ENCODE peak calls at places on chromosome 18, in eight cellular contexts. One of them, this sample, is unnamed.
A peak's percentile ranks its signal among the peaks of the same experiment; 100 is the strongest.

GRCh38 chr18:70380915-70381896 is 92.4 kb downstream of the SOCS6 start:
- DNase-seq in uterus: no peak
- DNase-seq in spleen: no peak
- DNase-seq in upper lobe of right lung: no peak
- DNase-seq in endothelial cell of umbilical vein: no peak
- DNase-seq in transverse colon: peak; percentile 86
- DNase-seq in HCT116: no peak
- DNase-seq in stomach: no peak
- DNase-seq in this sample: no peak

GRCh38 chr18:12255626-12256026 is 1.5 kb downstream of the CIDEA start:
- DNase-seq in uterus: no peak
- DNase-seq in spleen: peak; percentile 18
- DNase-seq in upper lobe of right lung: no peak
- DNase-seq in endothelial cell of umbilical vein: no peak
- DNase-seq in transverse colon: no peak
- DNase-seq in HCT116: peak; percentile 50
- DNase-seq in stomach: no peak
- DNase-seq in this sample: no peak

GRCh38 chr18:77054288-77054605 is 78.3 kb downstream of the MBP start:
- DNase-seq in uterus: no peak
- DNase-seq in spleen: peak; percentile 89
- DNase-seq in upper lobe of right lung: no peak
- DNase-seq in endothelial cell of umbilical vein: no peak
- DNase-seq in transverse colon: no peak
- DNase-seq in HCT116: no peak
- DNase-seq in stomach: no peak
- DNase-seq in this sample: no peak

GRCh38 chr18:21457179-21457535 is 143.3 kb downstream of the ESCO1 start:
- DNase-seq in uterus: no peak
- DNase-seq in spleen: no peak
- DNase-seq in upper lobe of right lung: no peak
- DNase-seq in endothelial cell of umbilical vein: no peak
- DNase-seq in transverse colon: no peak
- DNase-seq in HCT116: no peak
- DNase-seq in stomach: no peak
- DNase-seq in this sample: no peak

GRCh38 chr18:38427234-38427633 is 861.6 kb upstream of the CELF4 start:
- DNase-seq in uterus: no peak
- DNase-seq in spleen: no peak
- DNase-seq in upper lobe of right lung: no peak
- DNase-seq in endothelial cell of umbilical vein: no peak
- DNase-seq in transverse colon: no peak
- DNase-seq in HCT116: no peak
- DNase-seq in stomach: no peak
- DNase-seq in this sample: no peak

GRCh38 chr18:77111449-77112160 is 21.0 kb downstream of the MBP start:
- DNase-seq in uterus: peak; percentile 19
- DNase-seq in spleen: no peak
- DNase-seq in upper lobe of right lung: no peak
- DNase-seq in endothelial cell of umbilical vein: no peak
- DNase-seq in transverse colon: no peak
- DNase-seq in HCT116: no peak
- DNase-seq in stomach: no peak
- DNase-seq in this sample: peak; percentile 57

GRCh38 chr18:27704721-27705361 is 472.1 kb downstream of the CDH2 start:
- DNase-seq in uterus: no peak
- DNase-seq in spleen: no peak
- DNase-seq in upper lobe of right lung: no peak
- DNase-seq in endothelial cell of umbilical vein: no peak
- DNase-seq in transverse colon: no peak
- DNase-seq in HCT116: no peak
- DNase-seq in stomach: no peak
- DNase-seq in this sample: no peak

GRCh38 chr18:47594063-47594462 is 336.4 kb downstream of the SMAD2 start:
- DNase-seq in uterus: no peak
- DNase-seq in spleen: no peak
- DNase-seq in upper lobe of right lung: no peak
- DNase-seq in endothelial cell of umbilical vein: no peak
- DNase-seq in transverse colon: no peak
- DNase-seq in HCT116: no peak
- DNase-seq in stomach: no peak
- DNase-seq in this sample: no peak

GRCh38 chr18:24734058-24734457 is 273.6 kb downstream of the HRH4 start:
- DNase-seq in uterus: no peak
- DNase-seq in spleen: no peak
- DNase-seq in upper lobe of right lung: no peak
- DNase-seq in endothelial cell of umbilical vein: no peak
- DNase-seq in transverse colon: no peak
- DNase-seq in HCT116: no peak
- DNase-seq in stomach: no peak
- DNase-seq in this sample: no peak

GRCh38 chr18:44786697-44787096 is 106.0 kb downstream of the SETBP1 start:
- DNase-seq in uterus: no peak
- DNase-seq in spleen: no peak
- DNase-seq in upper lobe of right lung: no peak
- DNase-seq in endothelial cell of umbilical vein: no peak
- DNase-seq in transverse colon: no peak
- DNase-seq in HCT116: no peak
- DNase-seq in stomach: no peak
- DNase-seq in this sample: no peak

GRCh38 chr18:79788096-79789085 is 9.3 kb upstream of the KCNG2 start:
- DNase-seq in uterus: no peak
- DNase-seq in spleen: peak; percentile 78
- DNase-seq in upper lobe of right lung: peak; percentile 48
- DNase-seq in endothelial cell of umbilical vein: no peak
- DNase-seq in transverse colon: no peak
- DNase-seq in HCT116: no peak
- DNase-seq in stomach: no peak
- DNase-seq in this sample: peak; percentile 69

GRCh38 chr18:61893304-61893970 is 630 bp upstream of the RNF152 start:
- DNase-seq in uterus: peak; percentile 62
- DNase-seq in spleen: no peak
- DNase-seq in upper lobe of right lung: peak; percentile 74
- DNase-seq in endothelial cell of umbilical vein: peak; percentile 68
- DNase-seq in transverse colon: peak; percentile 55
- DNase-seq in HCT116: no peak
- DNase-seq in stomach: peak; percentile 52
- DNase-seq in this sample: peak; percentile 88

GRCh38 chr18:23689031-23689615 is at the start of gene LAMA3:
- DNase-seq in uterus: peak; percentile 68
- DNase-seq in spleen: peak; percentile 80
- DNase-seq in upper lobe of right lung: peak; percentile 92
- DNase-seq in endothelial cell of umbilical vein: peak; percentile 53
- DNase-seq in transverse colon: peak; percentile 61
- DNase-seq in HCT116: no peak
- DNase-seq in stomach: peak; percentile 77
- DNase-seq in this sample: peak; percentile 80

GRCh38 chr18:48885951-48886400 is 64.8 kb downstream of the SMAD7 start:
- DNase-seq in uterus: no peak
- DNase-seq in spleen: peak; percentile 51
- DNase-seq in upper lobe of right lung: peak; percentile 60
- DNase-seq in endothelial cell of umbilical vein: no peak
- DNase-seq in transverse colon: no peak
- DNase-seq in HCT116: no peak
- DNase-seq in stomach: no peak
- DNase-seq in this sample: no peak

GRCh38 chr18:74796928-74797576 is 199.4 kb downstream of the ZNF407 start:
- DNase-seq in uterus: no peak
- DNase-seq in spleen: no peak
- DNase-seq in upper lobe of right lung: no peak
- DNase-seq in endothelial cell of umbilical vein: no peak
- DNase-seq in transverse colon: no peak
- DNase-seq in HCT116: peak; percentile 8
- DNase-seq in stomach: no peak
- DNase-seq in this sample: no peak
- H3K4me3 ChIP-seq in uterus: no peak overlapping the region
- H3K4me3 ChIP-seq in spleen: no peak overlapping the region
- H3K4me3 ChIP-seq in upper lobe of right lung: no peak overlapping the region
- H3K4me3 ChIP-seq in endothelial cell of umbilical vein: no peak overlapping the region
- H3K4me3 ChIP-seq in transverse colon: no peak overlapping the region
- H3K4me3 ChIP-seq in HCT116: peak overlapping the region; percentile 30
- H3K4me3 ChIP-seq in stomach: no peak overlapping the region
- H3K4me3 ChIP-seq in this sample: peak overlapping the region; percentile 1

DNA sequence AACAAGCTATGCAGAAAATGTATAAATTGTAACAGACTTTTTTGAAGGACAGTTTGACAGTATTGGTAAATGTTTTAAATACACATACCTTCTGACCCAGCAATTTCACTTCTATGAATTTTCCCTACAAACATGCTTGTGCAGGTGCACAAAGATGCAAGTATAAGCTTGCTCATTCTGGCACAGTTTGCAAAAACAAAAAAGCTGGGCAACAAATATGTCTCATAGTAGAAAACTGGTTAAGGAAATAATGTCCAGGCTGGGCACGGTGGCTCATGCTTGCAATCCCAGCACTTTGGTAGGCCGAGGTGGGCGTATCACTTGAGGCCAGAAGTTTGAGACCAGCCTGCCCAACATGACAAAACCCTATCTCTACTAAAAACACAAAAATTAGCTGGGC is 96.9 kb upstream of the NEDD4L start:
- DNase-seq in uterus: no peak
- DNase-seq in spleen: no peak
- DNase-seq in upper lobe of right lung: no peak
- DNase-seq in endothelial cell of umbilical vein: no peak
- DNase-seq in transverse colon: no peak
- DNase-seq in HCT116: no peak
- DNase-seq in stomach: no peak
- DNase-seq in this sample: no peak
- H3K27ac ChIP-seq in uterus: no peak overlapping the region
- H3K27ac ChIP-seq in spleen: no peak overlapping the region
- H3K27ac ChIP-seq in upper lobe of right lung: no peak overlapping the region
- H3K27ac ChIP-seq in endothelial cell of umbilical vein: no peak overlapping the region
- H3K27ac ChIP-seq in transverse colon: no peak overlapping the region
- H3K27ac ChIP-seq in HCT116: no peak overlapping the region
- H3K27ac ChIP-seq in stomach: no peak overlapping the region
- H3K27ac ChIP-seq in this sample: no peak overlapping the region

DNA sequence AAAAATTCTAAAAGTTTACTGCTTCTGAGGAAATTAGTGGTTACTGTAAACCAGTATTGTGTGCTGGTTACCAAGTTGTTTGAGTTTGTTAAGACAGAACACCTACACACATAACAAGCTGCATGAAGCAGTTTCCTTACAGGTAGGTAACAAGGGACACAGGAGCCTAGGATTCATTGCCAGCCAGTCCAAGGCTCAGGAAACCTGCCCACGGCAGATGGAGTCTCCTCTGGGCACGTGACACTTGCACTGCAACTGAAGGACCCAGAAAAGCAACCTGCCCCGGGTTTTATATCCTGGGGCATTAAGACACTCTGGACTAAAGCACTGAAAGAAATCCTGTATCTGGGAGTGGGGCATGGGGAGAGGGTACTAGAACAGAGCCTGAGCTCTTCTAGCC is 639.3 kb downstream of the ADCYAP1 start:
- DNase-seq in uterus: no peak
- DNase-seq in spleen: no peak
- DNase-seq in upper lobe of right lung: no peak
- DNase-seq in endothelial cell of umbilical vein: no peak
- DNase-seq in transverse colon: no peak
- DNase-seq in HCT116: no peak
- DNase-seq in stomach: no peak
- DNase-seq in this sample: no peak
- H3K4me3 ChIP-seq in uterus: no peak overlapping the region
- H3K4me3 ChIP-seq in spleen: no peak overlapping the region
- H3K4me3 ChIP-seq in upper lobe of right lung: no peak overlapping the region
- H3K4me3 ChIP-seq in endothelial cell of umbilical vein: no peak overlapping the region
- H3K4me3 ChIP-seq in transverse colon: no peak overlapping the region
- H3K4me3 ChIP-seq in HCT116: no peak overlapping the region
- H3K4me3 ChIP-seq in stomach: no peak overlapping the region
- H3K4me3 ChIP-seq in this sample: no peak overlapping the region

GRCh38 chr18:78221496-78221895 is 758.1 kb upstream of the SALL3 start:
- DNase-seq in uterus: no peak
- DNase-seq in spleen: no peak
- DNase-seq in upper lobe of right lung: no peak
- DNase-seq in endothelial cell of umbilical vein: no peak
- DNase-seq in transverse colon: no peak
- DNase-seq in HCT116: no peak
- DNase-seq in stomach: no peak
- DNase-seq in this sample: no peak
- H3K27ac ChIP-seq in uterus: no peak overlapping the region
- H3K27ac ChIP-seq in spleen: no peak overlapping the region
- H3K27ac ChIP-seq in upper lobe of right lung: no peak overlapping the region
- H3K27ac ChIP-seq in endothelial cell of umbilical vein: no peak overlapping the region
- H3K27ac ChIP-seq in transverse colon: no peak overlapping the region
- H3K27ac ChIP-seq in HCT116: no peak overlapping the region
- H3K27ac ChIP-seq in stomach: no peak overlapping the region
- H3K27ac ChIP-seq in this sample: no peak overlapping the region

GRCh38 chr18:8800445-8800844 is 95.1 kb downstream of the MTCL1 start:
- DNase-seq in uterus: no peak
- DNase-seq in spleen: no peak
- DNase-seq in upper lobe of right lung: no peak
- DNase-seq in endothelial cell of umbilical vein: peak; percentile 24
- DNase-seq in transverse colon: no peak
- DNase-seq in HCT116: peak; percentile 73
- DNase-seq in stomach: no peak
- DNase-seq in this sample: no peak
- H3K4me3 ChIP-seq in uterus: no peak overlapping the region
- H3K4me3 ChIP-seq in spleen: no peak overlapping the region
- H3K4me3 ChIP-seq in upper lobe of right lung: no peak overlapping the region
- H3K4me3 ChIP-seq in endothelial cell of umbilical vein: no peak overlapping the region
- H3K4me3 ChIP-seq in transverse colon: no peak overlapping the region
- H3K4me3 ChIP-seq in HCT116: peak overlapping the region; percentile 32
- H3K4me3 ChIP-seq in stomach: no peak overlapping the region
- H3K4me3 ChIP-seq in this sample: no peak overlapping the region

DNA sequence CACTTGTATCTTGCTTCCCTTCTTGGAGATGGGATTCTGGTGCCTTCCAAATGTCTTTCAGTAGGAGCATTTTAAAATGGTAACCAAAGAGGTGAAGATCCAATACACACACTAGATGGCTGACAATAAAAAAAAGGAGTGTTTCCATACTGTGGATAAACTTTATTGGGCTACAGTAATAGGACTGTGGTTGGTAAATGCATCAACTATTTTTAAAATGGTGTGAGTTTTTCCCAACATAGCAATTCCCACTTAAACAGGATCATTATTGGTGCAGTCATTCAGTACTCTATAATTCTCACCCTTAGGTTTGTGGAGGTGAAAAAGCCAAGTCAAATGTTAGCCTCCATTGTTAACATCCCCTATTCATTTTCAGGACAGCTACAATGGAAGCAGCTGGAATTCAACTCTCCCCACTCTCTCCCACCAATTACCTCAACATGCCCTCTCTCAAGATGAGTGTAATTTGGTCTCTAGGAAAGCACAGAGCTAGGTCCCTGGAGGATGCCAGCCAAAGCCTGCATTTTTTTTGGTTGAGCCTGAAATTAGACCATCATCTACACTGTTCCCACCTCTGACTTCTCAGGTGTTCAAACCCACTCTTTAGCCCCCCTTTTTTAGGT is 273.3 kb downstream of the TCF4 start:
- DNase-seq in uterus: no peak
- DNase-seq in spleen: no peak
- DNase-seq in upper lobe of right lung: no peak
- DNase-seq in endothelial cell of umbilical vein: no peak
- DNase-seq in transverse colon: no peak
- DNase-seq in HCT116: no peak
- DNase-seq in stomach: no peak
- DNase-seq in this sample: no peak
- H3K27ac ChIP-seq in uterus: no peak overlapping the region
- H3K27ac ChIP-seq in spleen: no peak overlapping the region
- H3K27ac ChIP-seq in upper lobe of right lung: no peak overlapping the region
- H3K27ac ChIP-seq in endothelial cell of umbilical vein: no peak overlapping the region
- H3K27ac ChIP-seq in transverse colon: no peak overlapping the region
- H3K27ac ChIP-seq in HCT116: no peak overlapping the region
- H3K27ac ChIP-seq in stomach: no peak overlapping the region
- H3K27ac ChIP-seq in this sample: no peak overlapping the region

This sample was measured in kidney.